ENCODE peak calls at places on chromosomes 5 and 9, in six cellular contexts. K is AG08396; D is pancreas; G is HFF-Myc; S is SHP77; W is activated T-helper 1 cell treated with anti-CD3 and anti-CD28 coated beads, Interleukin-2, amount 50 U/mL, for 16 hours. I is an unnamed sample.

GRCh38 chr5:151520294-151520693 is 70.8 kb downstream of the FAT2 start:
- DNase-seq in K (no peak), D (no peak), G (no peak), S (no peak), W (no peak), I (no peak)

GRCh38 chr5:45532826-45533624 is 163.2 kb downstream of the HCN1 start:
- DNase-seq in K (no peak), D (no peak), G (no peak), S (no peak), W (no peak), I (no peak)

GRCh38 chr9:120377268-120378150 is 202.5 kb downstream of the CDK5RAP2 start:
- DNase-seq in K (peak), D (no peak), G (no peak), S (no peak), W (no peak), I (no peak)

GRCh38 chr9:134301387-134302129 is 24.7 kb upstream of the RXRA start:
- DNase-seq in K (no peak), D (peak), G (no peak), S (no peak), W (peak), I (peak)

GRCh38 chr5:14011089-14012004 is 66.9 kb upstream of the DNAH5 start:
- DNase-seq in K (peak), D (peak), G (peak), S (peak), W (no peak), I (no peak)

GRCh38 chr9:113964740-113965095 is 88.6 kb downstream of the ZNF618 start:
- DNase-seq in K (no peak), D (no peak), G (no peak), S (no peak), W (no peak), I (no peak)

GRCh38 chr5:175654807-175655206 is 3.1 kb upstream of the HRH2 start:
- DNase-seq in K (no peak), D (no peak), G (no peak), S (no peak), W (no peak), I (no peak)

GRCh38 chr5:149264432-149265069 is 7.1 kb upstream of the AFAP1L1 start:
- DNase-seq in K (no peak), D (peak), G (no peak), S (peak), W (peak), I (peak)

GRCh38 chr9:99561435-99562262 is 260.0 kb upstream of the NR4A3 start:
- DNase-seq in K (no peak), D (no peak), G (no peak), S (no peak), W (no peak), I (no peak)

GRCh38 chr5:12672141-12672540 is 767.9 kb upstream of the CTNND2 start:
- DNase-seq in K (no peak), D (no peak), G (no peak), S (no peak), W (no peak), I (no peak)

GRCh38 chr9:137032893-137033292 is 1.0 kb upstream of the FUT7 start:
- DNase-seq in K (no peak), D (no peak), G (no peak), S (no peak), W (no peak), I (no peak)

GRCh38 chr9:112180387-112180881 is 5.3 kb upstream of the SUSD1 start:
- DNase-seq in K (peak), D (no peak), G (no peak), S (no peak), W (no peak), I (peak)

GRCh38 chr5:143008809-143009521 is 238.8 kb downstream of the ARHGAP26 start:
- DNase-seq in K (peak), D (no peak), G (peak), S (peak), W (peak), I (peak)

GRCh38 chr9:20382460-20383071 is 239.7 kb downstream of the MLLT3 start:
- DNase-seq in K (peak), D (no peak), G (no peak), S (no peak), W (no peak), I (no peak)

GRCh38 chr9:19232830-19233194 is 2.3 kb downstream of the DENND4C start:
- DNase-seq in K (peak), D (peak), G (no peak), S (no peak), W (no peak), I (no peak)

GRCh38 chr9:98057095-98057799 is 715 bp downstream of the NANS start:
- DNase-seq in K (no peak), D (no peak), G (no peak), S (peak), W (no peak), I (no peak)

GRCh38 chr9:37035472-37036236 is 1.6 kb upstream of the PAX5 start:
- DNase-seq in K (no peak), D (no peak), G (no peak), S (no peak), W (no peak), I (no peak)

GRCh38 chr9:134492281-134492691 is 149.3 kb upstream of the COL5A1 start:
- DNase-seq in K (peak), D (no peak), G (peak), S (no peak), W (no peak), I (no peak)

GRCh38 chr5:100902406-100903035 is 561 bp downstream of the ST8SIA4 start:
- DNase-seq in K (no peak), D (no peak), G (no peak), S (peak), W (no peak), I (no peak)

GRCh38 chr5:120293796-120294195 is 170.3 kb upstream of the PRR16 start:
- DNase-seq in K (peak), D (no peak), G (peak), S (no peak), W (no peak), I (no peak)

GRCh38 chr5:149526855-149527590 is 24.2 kb downstream of the CSNK1A1 start:
- DNase-seq in K (no peak), D (no peak), G (no peak), S (no peak), W (no peak), I (no peak)

GRCh38 chr9:87184956-87185642 is 237.8 kb upstream of the GAS1 start:
- DNase-seq in K (no peak), D (no peak), G (no peak), S (no peak), W (no peak), I (no peak)

GRCh38 chr9:106921341-106921899 is 58.5 kb downstream of the ZNF462 start:
- DNase-seq in K (peak), D (no peak), G (peak), S (no peak), W (no peak), I (no peak)

GRCh38 chr5:111603446-111603827 is 91.1 kb upstream of the STARD4 start:
- DNase-seq in K (no peak), D (no peak), G (no peak), S (no peak), W (no peak), I (no peak)

GRCh38 chr9:133787749-133788015 is 49.5 kb upstream of the SARDH start:
- DNase-seq in K (peak), D (no peak), G (no peak), S (no peak), W (no peak), I (no peak)

GRCh38 chr9:133099726-133100517 is 21.1 kb downstream of the RALGDS start:
- DNase-seq in K (no peak), D (no peak), G (no peak), S (no peak), W (no peak), I (no peak)

GRCh38 chr9:34275811-34276210 is 53.3 kb downstream of the KIF24 start:
- DNase-seq in K (no peak), D (no peak), G (no peak), S (no peak), W (no peak), I (no peak)

GRCh38 chr9:69027355-69028097 is 8.0 kb upstream of the FXN start:
- DNase-seq in K (peak), D (peak), G (peak), S (no peak), W (no peak), I (peak)

GRCh38 chr9:111118256-111118950 is 80.1 kb upstream of the LPAR1 start:
- DNase-seq in K (peak), D (no peak), G (no peak), S (no peak), W (no peak), I (no peak)

GRCh38 chr5:128436825-128437224 is 101.2 kb downstream of the FBN2 start:
- DNase-seq in K (peak), D (no peak), G (peak), S (no peak), W (no peak), I (no peak)

GRCh38 chr9:22279621-22280020 is 167.0 kb upstream of the DMRTA1 start:
- DNase-seq in K (no peak), D (no peak), G (no peak), S (no peak), W (no peak), I (no peak)

GRCh38 chr9:110099236-110099741 is 108.7 kb downstream of the C9orf152 start:
- DNase-seq in K (no peak), D (no peak), G (no peak), S (no peak), W (no peak), I (no peak)

GRCh38 chr5:110785356-110785755 is 46.5 kb downstream of the SLC25A46 start:
- DNase-seq in K (peak), D (no peak), G (no peak), S (no peak), W (no peak), I (no peak)

GRCh38 chr5:128684951-128685350 is 146.9 kb upstream of the FBN2 start:
- DNase-seq in K (no peak), D (no peak), G (no peak), S (no peak), W (no peak), I (no peak)

GRCh38 chr5:78530342-78531096 is 118.1 kb downstream of the LHFPL2 start:
- DNase-seq in K (no peak), D (peak), G (no peak), S (no peak), W (no peak), I (no peak)

GRCh38 chr5:73940026-73940425 is 314.0 kb downstream of the ARHGEF28 start:
- DNase-seq in K (no peak), D (no peak), G (no peak), S (no peak), W (no peak), I (no peak)

GRCh38 chr5:79844571-79844970 is 146.5 kb downstream of the MTX3 start:
- DNase-seq in K (no peak), D (no peak), G (no peak), S (no peak), W (no peak), I (no peak)

GRCh38 chr9:122936883-122937282 is 3.9 kb upstream of the RABGAP1 start:
- DNase-seq in K (no peak), D (no peak), G (no peak), S (no peak), W (no peak), I (no peak)

I was measured in effector memory CD4-positive, alpha-beta T cell.